ENCODE peak calls at places on chromosomes 3 and 15, in nine cellular contexts. A, W, Z, K, M, U, F, O and L are unnamed samples.

GRCh38 chr15:68807249-68807648 is 13.4 kb downstream of the ANP32A start:
- DNase-seq in A (no peak), W (no peak), Z (no peak), K (no peak), M (no peak), U (no peak), F (no peak), O (no peak), L (no peak)

GRCh38 chr3:168604767-168605166 is 509.0 kb upstream of the GOLIM4 start:
- DNase-seq in A (no peak), W (no peak), Z (no peak), K (no peak), M (no peak), U (peak; percentile 63), F (no peak), O (no peak), L (no peak)

GRCh38 chr15:50798684-50799083 is 33.2 kb upstream of the SPPL2A start:
- DNase-seq in A (no peak), W (no peak), Z (no peak), K (no peak), M (no peak), U (peak; percentile 34), F (no peak), O (no peak), L (peak; percentile 31)

GRCh38 chr15:69854521-69855171 is 243.1 kb downstream of the TLE3 start:
- DNase-seq in A (no peak), W (no peak), Z (peak; percentile 86), K (no peak), M (no peak), U (peak; percentile 70), F (no peak), O (no peak), L (peak; percentile 16)

GRCh38 chr15:47888721-47889120 is 171.4 kb downstream of the SEMA6D start:
- DNase-seq in A (no peak), W (no peak), Z (no peak), K (no peak), M (no peak), U (no peak), F (no peak), O (no peak), L (no peak)

GRCh38 chr3:185242642-185243041 is 11.2 kb downstream of the EHHADH start:
- DNase-seq in A (no peak), W (no peak), Z (no peak), K (no peak), M (no peak), U (no peak), F (no peak), O (no peak), L (no peak)

GRCh38 chr15:38424101-38424552 is 29.8 kb upstream of the FAM98B start:
- DNase-seq in A (no peak), W (no peak), Z (no peak), K (no peak), M (no peak), U (no peak), F (no peak), O (no peak), L (no peak)

GRCh38 chr15:68014219-68014618 is 39.9 kb upstream of the PIAS1 start:
- DNase-seq in A (no peak), W (no peak), Z (no peak), K (no peak), M (no peak), U (no peak), F (no peak), O (no peak), L (no peak)

GRCh38 chr3:56799251-56799882 is 2.4 kb downstream of the ARHGEF3 start:
- DNase-seq in A (peak; percentile 41), W (peak; percentile 24), Z (peak; percentile 74), K (peak; percentile 64), M (no peak), U (peak; percentile 68), F (peak; percentile 41), O (no peak), L (peak; percentile 77)

GRCh38 chr3:133097214-133097613 is 59.0 kb downstream of the TMEM108 start:
- DNase-seq in A (peak; percentile 33), W (no peak), Z (peak; percentile 89), K (no peak), M (no peak), U (peak; percentile 43), F (peak; percentile 87), O (no peak), L (no peak)

GRCh38 chr3:114624676-114625181 is 330.9 kb downstream of the TIGIT start:
- DNase-seq in A (peak; percentile 55), W (peak; percentile 68), Z (peak; percentile 98), K (no peak), M (no peak), U (peak; percentile 97), F (no peak), O (peak; percentile 72), L (peak; percentile 97)

GRCh38 chr3:42531470-42531869 is 29.0 kb downstream of the VIPR1 start:
- DNase-seq in A (no peak), W (no peak), Z (no peak), K (no peak), M (no peak), U (no peak), F (no peak), O (no peak), L (no peak)

GRCh38 chr3:126917232-126917804 is 65.6 kb upstream of the PLXNA1 start:
- DNase-seq in A (peak; percentile 17), W (no peak), Z (no peak), K (peak; percentile 29), M (no peak), U (no peak), F (no peak), O (no peak), L (no peak)

GRCh38 chr3:14565791-14566588 is 25.8 kb upstream of the GRIP2 start:
- DNase-seq in A (no peak), W (no peak), Z (peak; percentile 59), K (no peak), M (no peak), U (peak; percentile 60), F (no peak), O (no peak), L (no peak)

GRCh38 chr3:125512135-125512920 is 7.7 kb downstream of the SNX4 start:
- DNase-seq in A (no peak), W (no peak), Z (peak; percentile 35), K (no peak), M (no peak), U (peak; percentile 30), F (peak; percentile 31), O (no peak), L (peak; percentile 83)

GRCh38 chr3:99131876-99132275 is 230.4 kb upstream of the DCBLD2 start:
- DNase-seq in A (no peak), W (no peak), Z (peak; percentile 38), K (no peak), M (no peak), U (peak; percentile 37), F (no peak), O (no peak), L (peak; percentile 50)

GRCh38 chr3:133547432-133548041 is 25.9 kb upstream of the CDV3 start:
- DNase-seq in A (no peak), W (no peak), Z (peak; percentile 56), K (peak; percentile 41), M (no peak), U (no peak), F (no peak), O (no peak), L (no peak)

GRCh38 chr15:88238618-88239430 is 17.7 kb downstream of the NTRK3 start:
- DNase-seq in A (no peak), W (no peak), Z (no peak), K (no peak), M (no peak), U (no peak), F (no peak), O (no peak), L (no peak)

GRCh38 chr3:39639344-39640236 is 169.8 kb upstream of the MYRIP start:
- DNase-seq in A (no peak), W (peak; percentile 87), Z (peak; percentile 93), K (no peak), M (no peak), U (peak; percentile 96), F (no peak), O (no peak), L (peak; percentile 95)